ENCODE peak calls at places on chromosomes 11 and 22, in seven cellular contexts. M is NCI-H345, P is EL, R is fibroblast of the conjunctiva, H is activated gamma-delta T cell treated with Interleukin-2 at 50 U/mL for 16 hours, Q is NCI-H2171, F is NCI-H1105 treated with DMSO at 0.1 percent for 48 hours. K is an unnamed sample.

GRCh38 chr22:21762712-21763581 is 27.4 kb upstream of the YPEL1 start:
- DNase-seq in F (no peak), P (no peak), Q (no peak), M (no peak), H (peak; percentile 38), R (no peak), K (no peak)

GRCh38 chr11:68215524-68216170 is 2.6 kb upstream of the KMT5B start:
- DNase-seq in R (no peak), P (no peak), F (no peak), Q (no peak), M (no peak), H (no peak), K (no peak)

GRCh38 chr11:132770802-132771545 is 761.3 kb downstream of the OPCML start:
- DNase-seq in H (no peak), P (no peak), F (no peak), R (no peak), M (no peak), Q (no peak), K (no peak)

GRCh38 chr11:121482231-121483129 is 29.7 kb upstream of the SORL1-AS1 start:
- DNase-seq in M (no peak), H (peak; percentile 67), R (no peak), F (no peak), P (no peak), Q (no peak), K (peak; percentile 87)

GRCh38 chr11:130536106-130537040 is 87.9 kb downstream of the ADAMTS15 start:
- DNase-seq in M (no peak), F (no peak), P (no peak), Q (no peak), R (no peak), H (no peak), K (no peak)

GRCh38 chr22:41857160-41857859 is 24.4 kb downstream of the SREBF2 start:
- DNase-seq in H (peak; percentile 73), F (no peak), Q (no peak), P (peak; percentile 80), M (peak; percentile 10), R (peak; percentile 35), K (peak; percentile 89)

GRCh38 chr11:57476223-57476882 is 16.0 kb downstream of the RTN4RL2 start:
- DNase-seq in H (peak; percentile 28), P (no peak), R (no peak), M (no peak), Q (no peak), F (peak; percentile 41), K (no peak)

GRCh38 chr22:49018601-49019000 is 809.1 kb downstream of the BRD1 start:
- DNase-seq in Q (no peak), R (no peak), P (no peak), M (no peak), H (no peak), F (no peak), K (no peak)

GRCh38 chr22:21754523-21755128 is 19.0 kb upstream of the YPEL1 start:
- DNase-seq in F (peak; percentile 17), M (no peak), Q (peak; percentile 89), R (no peak), H (no peak), P (no peak), K (no peak)

GRCh38 chr22:50014655-50015401 is 2.3 kb upstream of the IL17REL start:
- DNase-seq in R (no peak), P (no peak), Q (no peak), M (no peak), F (no peak), H (no peak), K (no peak)

GRCh38 chr11:43989162-43989961 is 46.9 kb downstream of the C11orf96 start:
- DNase-seq in Q (peak; percentile 84), F (no peak), M (no peak), H (no peak), R (no peak), P (no peak), K (no peak)

K was measured in HT1080.